ENCODE peak calls at places on chromosomes 12 and 14, in four cellular contexts. H is lung, K is OCI-LY7, C is thoracic aorta. B is an unnamed sample.

GRCh38 chr12:12979151-12979550 is 20.9 kb downstream of the HEBP1 start:
- DNase-seq in H (no peak), K (no peak), C (no peak), B (peak)

GRCh38 chr14:96086032-96086431 is 46.9 kb downstream of the C14orf132 start:
- DNase-seq in H (no peak), K (no peak), C (no peak), B (peak)

GRCh38 chr14:37343307-37344094 is 145.8 kb downstream of the MIPOL1 start:
- DNase-seq in H (no peak), K (no peak), C (no peak), B (peak)

GRCh38 chr12:31224768-31225448 is 101.0 kb downstream of the SINHCAF start:
- DNase-seq in H (no peak), K (no peak), C (no peak), B (no peak)

GRCh38 chr14:64763801-64764511 is 59.7 kb downstream of the PLEKHG3 start:
- DNase-seq in H (no peak), K (no peak), C (no peak), B (peak)

GRCh38 chr12:93567174-93567573 is 5.3 kb upstream of the SOCS2 start:
- DNase-seq in H (no peak), K (no peak), C (no peak), B (peak)

GRCh38 chr14:43449291-43449690 is 1057.8 kb downstream of the FSCB start:
- DNase-seq in H (no peak), K (no peak), C (no peak), B (no peak)

GRCh38 chr12:116370004-116370404 is 92.5 kb upstream of the MED13L start:
- DNase-seq in H (no peak), K (no peak), C (no peak), B (peak)

GRCh38 chr14:103284574-103285467 is 49.2 kb upstream of the EIF5 start:
- DNase-seq in H (no peak), K (no peak), C (no peak), B (peak)

GRCh38 chr12:41211466-41211865 is 23.3 kb downstream of the PDZRN4 start:
- DNase-seq in H (no peak), K (no peak), C (no peak), B (no peak)

GRCh38 chr14:22973217-22974032 is 8.9 kb downstream of the AJUBA start:
- DNase-seq in H (no peak), K (peak), C (no peak), B (peak)

GRCh38 chr14:39431416-39432178 is 636 bp downstream of the FBXO33 start:
- DNase-seq in H (peak), K (peak), C (no peak), B (peak)

GRCh38 chr14:30131698-30132097 is 204.1 kb upstream of the PRKD1 start:
- DNase-seq in H (no peak), K (no peak), C (no peak), B (no peak)

GRCh38 chr12:101634724-101635123 is 40.0 kb downstream of the MYBPC1 start:
- DNase-seq in H (no peak), K (peak), C (no peak), B (no peak)

GRCh38 chr14:99964979-99965378 is 100.2 kb upstream of the EVL start:
- DNase-seq in H (no peak), K (no peak), C (no peak), B (no peak)

GRCh38 chr12:4447151-4447550 is 1.5 kb upstream of the FGF6 start:
- DNase-seq in H (peak), K (no peak), C (no peak), B (no peak)

GRCh38 chr12:119751961-119752360 is 84.0 kb downstream of the PRKAB1 start:
- DNase-seq in H (no peak), K (no peak), C (no peak), B (no peak)

GRCh38 chr12:118126119-118126757 is 9.7 kb upstream of the PEBP1 start:
- DNase-seq in H (peak), K (no peak), C (no peak), B (no peak)

GRCh38 chr12:11823043-11823442 is 173.6 kb downstream of the ETV6 start:
- DNase-seq in H (no peak), K (peak), C (no peak), B (peak)

GRCh38 chr12:115313929-115314328 is 630.0 kb upstream of the TBX3 start:
- DNase-seq in H (no peak), K (no peak), C (no peak), B (peak)

GRCh38 chr14:59244581-59244980 is 56.1 kb downstream of the DAAM1 start:
- DNase-seq in H (no peak), K (no peak), C (no peak), B (no peak)

GRCh38 chr14:91906374-91906773 is 39.0 kb upstream of the TC2N start:
- DNase-seq in H (no peak), K (no peak), C (no peak), B (no peak)

GRCh38 chr14:91912035-91912434 is 35.5 kb downstream of the FBLN5 start:
- DNase-seq in H (no peak), K (no peak), C (no peak), B (no peak)

GRCh38 chr14:91910201-91910600 is 37.3 kb downstream of the FBLN5 start:
- DNase-seq in H (no peak), K (no peak), C (no peak), B (no peak)

DNA sequence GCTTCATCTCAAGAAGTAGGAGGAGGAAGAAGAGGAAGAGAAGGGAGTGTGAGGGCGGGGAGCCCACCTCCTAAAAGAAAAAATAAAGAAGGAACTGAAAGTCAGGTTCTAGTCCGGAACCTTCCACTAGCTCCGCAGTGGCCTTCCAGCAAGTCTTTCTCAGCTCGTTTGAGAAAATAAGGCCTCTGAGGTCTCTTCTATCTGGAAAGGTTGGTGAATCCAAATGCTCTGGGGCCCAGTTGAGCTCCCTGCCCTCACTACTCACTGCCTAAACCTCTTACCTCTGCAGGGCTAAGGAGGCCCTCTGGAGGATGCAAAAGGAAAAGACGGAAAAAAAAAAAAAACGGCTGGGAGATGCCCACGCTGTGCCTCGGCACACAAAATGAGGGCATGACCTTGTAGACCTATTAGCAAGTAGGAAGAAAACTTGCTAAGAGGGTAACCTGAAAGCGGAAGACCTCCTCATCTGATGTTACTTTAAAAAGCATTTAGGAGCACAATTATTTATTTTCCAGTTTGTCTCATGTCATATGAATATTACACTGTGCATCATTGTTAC is 35.9 kb downstream of the FBLN5 start:
- DNase-seq in H (no peak), K (peak), C (no peak), B (peak)
- TF ChIP-seq CTCF in H (peak), K (peak), C (no peak), B (peak)

DNA sequence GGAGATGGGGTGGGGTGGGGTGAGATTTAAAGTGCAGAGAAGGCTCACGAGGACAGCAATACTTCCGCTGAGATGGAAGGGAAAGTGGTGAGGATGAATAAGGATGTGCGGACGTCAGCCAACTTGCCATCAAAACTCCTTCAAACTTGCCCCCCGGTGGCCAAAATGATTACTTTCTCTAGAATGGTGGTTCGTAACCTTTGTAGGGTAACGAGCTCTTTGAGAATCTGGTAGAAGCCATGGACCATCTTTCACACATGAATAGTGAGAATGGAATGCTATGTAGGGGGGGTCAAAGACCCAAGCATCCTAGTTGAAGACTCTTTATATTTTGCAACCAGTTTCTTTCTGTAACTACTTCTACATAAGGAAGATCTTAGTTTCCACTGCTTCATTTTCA is 245.9 kb upstream of the DDHD1 start:
- DNase-seq in H (no peak), K (no peak), C (no peak), B (peak)
- H3K4me3 ChIP-seq in H (no peak), K (no peak), C (no peak), B (no peak)

GRCh38 chr12:15278816-15279658 is 43.3 kb upstream of the PTPRO start:
- DNase-seq in H (peak), K (no peak), C (peak), B (peak)
- TF ChIP-seq CTCF in H (no peak), K (no peak), C (peak), B (peak)

DNA sequence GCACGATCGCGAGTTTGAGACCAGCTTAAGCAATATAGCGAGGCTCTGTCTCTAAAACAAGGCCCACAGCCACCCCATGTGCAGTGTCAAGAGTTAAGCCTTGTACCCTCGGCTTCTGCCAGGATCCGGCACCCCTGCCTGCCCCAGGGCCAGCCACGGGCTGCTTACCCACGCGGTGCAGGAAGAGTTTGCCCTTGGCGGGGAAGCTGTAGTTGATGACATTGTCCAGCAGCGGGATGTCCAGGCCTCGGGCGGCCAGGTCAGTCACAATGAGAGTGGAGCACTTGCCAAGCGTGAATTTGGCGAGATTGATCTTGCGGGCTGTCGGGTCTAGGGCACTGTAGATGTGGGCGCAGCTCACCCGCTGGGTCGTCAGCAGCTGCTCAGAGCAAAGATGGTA is 13.1 kb downstream of the DDX54 start:
- DNase-seq in H (no peak), K (no peak), C (no peak), B (no peak)
- H3K4me3 ChIP-seq in H (no peak), K (peak), C (no peak), B (no peak)

DNA sequence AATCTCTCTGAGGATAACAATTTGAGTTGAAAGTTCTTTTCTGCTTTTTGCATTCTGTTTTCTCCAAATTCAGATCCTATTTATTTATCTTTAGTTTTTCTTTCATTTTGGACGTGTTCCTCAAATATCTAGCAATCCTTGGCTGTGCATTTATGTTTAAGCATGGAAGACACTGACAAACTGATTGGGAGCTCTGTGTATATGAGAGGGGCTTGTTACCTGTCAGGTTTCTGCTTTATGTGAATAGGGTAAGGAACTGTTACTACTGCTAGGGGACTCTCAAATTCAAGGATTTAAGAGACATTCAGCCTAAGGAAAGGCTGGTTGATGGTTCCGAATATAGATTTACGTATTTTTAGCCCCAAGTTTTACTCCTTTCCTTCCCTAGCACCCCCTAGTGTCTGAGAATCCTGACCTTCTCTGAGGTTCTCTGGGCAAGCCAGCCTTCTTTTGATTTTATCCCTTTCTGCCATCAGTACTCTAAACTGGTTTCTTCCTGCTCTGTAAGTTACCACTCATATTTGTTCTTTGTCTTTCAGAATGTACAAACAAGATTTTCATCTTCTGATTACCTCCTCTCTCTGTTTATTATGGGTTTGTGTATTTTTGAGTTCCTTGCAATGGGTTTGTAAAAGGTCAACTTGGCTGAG is 30.5 kb downstream of the YLPM1 start:
- DNase-seq in H (no peak), K (peak), C (no peak), B (peak)
- TF ChIP-seq CTCF in H (no peak), K (peak), C (peak), B (peak)

DNA sequence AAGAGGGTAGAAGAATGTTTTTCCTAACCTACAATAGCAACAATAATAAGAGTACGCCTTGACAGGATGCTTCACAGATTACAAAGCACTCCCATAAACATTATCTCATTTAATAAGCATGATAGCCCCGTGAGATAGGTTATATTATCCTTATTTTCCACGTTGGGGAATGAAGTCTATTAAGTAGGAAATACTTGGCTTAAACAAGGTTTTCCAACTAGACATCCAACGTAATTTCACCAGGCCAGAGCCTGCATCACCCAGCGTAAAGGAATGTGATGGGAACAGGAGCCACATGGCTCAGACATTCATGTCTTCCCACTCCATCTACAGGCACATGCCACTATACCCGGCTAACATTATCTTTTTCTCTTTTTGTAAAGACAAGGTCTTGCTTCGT is 223.4 kb upstream of the AMIGO2 start:
- DNase-seq in H (no peak), K (no peak), C (no peak), B (no peak)
- H3K4me3 ChIP-seq in H (no peak), K (no peak), C (no peak), B (no peak)

DNA sequence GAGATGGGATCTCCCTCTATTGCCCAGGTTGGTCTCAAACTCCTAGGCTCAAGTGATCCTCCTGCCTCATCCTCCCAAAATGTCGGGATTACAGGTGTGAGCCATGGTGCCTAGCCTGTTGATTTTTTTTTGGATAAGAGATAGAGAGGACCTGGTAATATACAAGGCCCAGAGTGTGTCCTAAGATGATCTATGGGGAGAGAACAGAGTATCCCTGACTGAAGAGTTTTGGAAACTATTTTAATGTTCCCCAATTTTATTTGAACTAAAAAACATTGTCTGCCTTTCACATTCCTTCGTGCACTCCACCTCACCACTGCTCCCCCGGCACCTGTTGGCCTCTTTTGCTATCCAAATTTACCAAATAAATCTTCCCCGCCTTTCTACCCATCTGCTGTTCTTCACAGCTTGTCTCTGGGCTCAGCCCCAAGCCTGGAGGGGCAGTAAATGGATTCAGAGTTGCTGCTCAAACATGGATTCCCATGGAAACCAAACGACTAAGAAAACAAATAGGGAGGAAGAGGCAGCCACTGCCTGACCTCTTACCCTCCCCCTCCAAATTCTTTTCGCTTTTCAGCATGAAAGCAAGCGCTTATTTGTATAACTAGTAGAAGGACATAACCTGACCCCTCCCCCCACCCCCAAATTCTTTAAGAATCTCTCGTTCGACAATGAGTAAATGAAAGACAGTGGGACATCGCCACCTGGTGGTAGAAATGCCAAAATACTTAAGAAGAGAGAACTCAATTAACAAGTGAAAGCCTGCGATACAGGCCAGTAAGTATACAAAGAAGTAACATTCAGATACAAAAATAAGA is 22.6 kb downstream of the OR10G3 start:
- DNase-seq in H (peak), K (peak), C (peak), B (peak)
- TF ChIP-seq CTCF in H (peak), K (peak), C (peak), B (peak)

GRCh38 chr14:71933026-71933587 is 878 bp downstream of the RGS6 start:
- DNase-seq in H (no peak), K (no peak), C (no peak), B (no peak)
- H3K4me3 ChIP-seq in H (peak), K (no peak), C (peak), B (no peak)

B was measured in fibroblast of the aortic adventitia.